ENCODE peak calls at places on chromosome 1, in seven cellular contexts. I, U, C, L, V, Y and O are unnamed samples. For H3K27me3, the result is how much of the 10 kb centered on the place peaks cover.

GRCh38 chr1:205748398-205749093 is 1.4 kb downstream of the NUCKS1 start:
- DNase-seq in I (peak), U (no peak), C (peak), L (no peak), V (peak), Y (peak), O (peak)

GRCh38 chr1:189237008-189237407 is 1240.7 kb downstream of the BRINP3 start:
- DNase-seq in I (no peak), U (no peak), C (no peak), L (no peak), V (no peak), Y (no peak), O (no peak)

GRCh38 chr1:91609571-91609970 is 108.9 kb downstream of the CDC7 start:
- DNase-seq in I (peak), U (no peak), C (peak), L (no peak), V (no peak), Y (no peak), O (peak)

GRCh38 chr1:39575191-39576015 is 1.2 kb downstream of the PABPC4 start:
- DNase-seq in I (peak), U (no peak), C (peak), L (no peak), V (peak), Y (peak), O (no peak)

GRCh38 chr1:169472759-169473158 is 13.0 kb downstream of the SLC19A2 start:
- DNase-seq in I (no peak), U (no peak), C (peak), L (no peak), V (no peak), Y (no peak), O (no peak)

GRCh38 chr1:161421456-161421855 is 53.8 kb upstream of the CFAP126 start:
- DNase-seq in I (no peak), U (no peak), C (no peak), L (no peak), V (no peak), Y (no peak), O (no peak)

GRCh38 chr1:35576061-35576765 is 3.1 kb downstream of the TFAP2E start:
- DNase-seq in I (no peak), U (no peak), C (no peak), L (no peak), V (no peak), Y (peak), O (no peak)

GRCh38 chr1:50978852-50979781 is 9.1 kb downstream of the CDKN2C start:
- DNase-seq in I (no peak), U (no peak), C (no peak), L (no peak), V (peak), Y (no peak), O (no peak)

GRCh38 chr1:31701137-31701736 is 2.6 kb downstream of the COL16A1 start:
- DNase-seq in I (peak), U (peak), C (peak), L (peak), V (peak), Y (no peak), O (peak)

GRCh38 chr1:147599362-147600118 is 58.2 kb downstream of the BCL9 start:
- DNase-seq in I (peak), U (peak), C (peak), L (peak), V (peak), Y (peak), O (peak)

GRCh38 chr1:3695326-3696217 is 43.3 kb downstream of the TP73 start:
- DNase-seq in I (peak), U (peak), C (no peak), L (peak), V (peak), Y (peak), O (no peak)

GRCh38 chr1:216237927-216238550 is 185.2 kb downstream of the USH2A start:
- DNase-seq in I (no peak), U (no peak), C (no peak), L (no peak), V (no peak), Y (no peak), O (no peak)

GRCh38 chr1:205991237-205991636 is 12.0 kb downstream of the RAB7B start:
- DNase-seq in I (no peak), U (no peak), C (peak), L (no peak), V (no peak), Y (no peak), O (peak)

GRCh38 chr1:68128157-68128556 is 77.7 kb upstream of the DIRAS3 start:
- DNase-seq in I (peak), U (no peak), C (peak), L (no peak), V (no peak), Y (no peak), O (no peak)

GRCh38 chr1:32426489-32427255 is 32.4 kb upstream of the BSDC1 start:
- DNase-seq in I (no peak), U (no peak), C (peak), L (no peak), V (peak), Y (peak), O (no peak)

GRCh38 chr1:3306583-3307285 is 147.7 kb upstream of the ARHGEF16 start:
- DNase-seq in I (peak), U (no peak), C (peak), L (no peak), V (no peak), Y (no peak), O (peak)

GRCh38 chr1:111943056-111943455 is 46.4 kb downstream of the KCND3 start:
- DNase-seq in I (no peak), U (no peak), C (no peak), L (no peak), V (no peak), Y (no peak), O (no peak)

GRCh38 chr1:109133815-109134214 is 19.9 kb downstream of the ELAPOR1 start:
- DNase-seq in I (no peak), U (peak), C (no peak), L (no peak), V (peak), Y (no peak), O (no peak)

GRCh38 chr1:24931481-24932221 is 1.6 kb upstream of the RUNX3 start:
- DNase-seq in I (no peak), U (no peak), C (no peak), L (no peak), V (no peak), Y (peak), O (no peak)
- H3K27me3 ChIP-seq in I (under half), U (half or more), C (half or more), L (under half), V (half or more), Y (half or more), O (half or more)

GRCh38 chr1:234711400-234711799 is 101.4 kb upstream of the IRF2BP2 start:
- DNase-seq in I (no peak), U (no peak), C (peak), L (no peak), V (no peak), Y (no peak), O (no peak)

GRCh38 chr1:234708700-234709395 is 98.9 kb upstream of the IRF2BP2 start:
- DNase-seq in I (no peak), U (no peak), C (no peak), L (no peak), V (no peak), Y (no peak), O (no peak)

GRCh38 chr1:234709473-234710279 is 99.7 kb upstream of the IRF2BP2 start:
- DNase-seq in I (no peak), U (no peak), C (no peak), L (no peak), V (peak), Y (no peak), O (no peak)

GRCh38 chr1:234710936-234711335 is 101.0 kb upstream of the IRF2BP2 start:
- DNase-seq in I (no peak), U (no peak), C (no peak), L (no peak), V (no peak), Y (no peak), O (no peak)

GRCh38 chr1:234710381-234710780 is 100.4 kb upstream of the IRF2BP2 start:
- DNase-seq in I (no peak), U (no peak), C (no peak), L (no peak), V (no peak), Y (no peak), O (no peak)
- H3K27ac ChIP-seq in I (no peak), U (no peak), C (no peak), L (no peak), V (no peak), Y (no peak), O (no peak)

DNA sequence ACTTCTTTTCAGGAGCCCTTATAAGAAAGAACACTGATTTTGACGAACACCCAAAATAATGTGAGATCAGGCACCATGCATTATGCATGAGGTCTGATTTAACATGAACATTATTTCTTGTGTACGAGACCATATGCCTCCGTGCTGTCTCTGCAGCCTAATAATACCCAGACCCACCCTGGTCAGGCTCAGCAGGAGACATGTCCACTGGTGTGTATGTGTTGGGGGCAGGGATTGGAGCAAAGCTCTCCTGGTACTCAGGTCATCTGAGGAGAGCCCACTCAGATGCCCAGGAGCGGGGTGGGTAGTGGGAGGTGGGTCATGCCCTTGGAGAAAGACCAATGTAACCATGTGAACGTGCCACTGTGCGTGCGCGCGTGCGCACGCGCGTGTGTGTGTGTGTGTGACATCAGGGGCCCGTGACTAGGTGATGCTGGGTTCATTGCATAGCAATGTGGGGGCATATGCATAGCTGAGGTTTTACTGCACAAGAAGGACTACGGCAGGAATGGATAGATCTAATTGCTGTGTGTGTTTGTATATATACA is 7.1 kb downstream of the POU3F1 start:
- DNase-seq in I (no peak), U (no peak), C (no peak), L (no peak), V (no peak), Y (no peak), O (no peak)
- H3K27me3 ChIP-seq in I (under half), U (under half), C (under half), L (under half), V (under half), Y (under half), O (under half)

DNA sequence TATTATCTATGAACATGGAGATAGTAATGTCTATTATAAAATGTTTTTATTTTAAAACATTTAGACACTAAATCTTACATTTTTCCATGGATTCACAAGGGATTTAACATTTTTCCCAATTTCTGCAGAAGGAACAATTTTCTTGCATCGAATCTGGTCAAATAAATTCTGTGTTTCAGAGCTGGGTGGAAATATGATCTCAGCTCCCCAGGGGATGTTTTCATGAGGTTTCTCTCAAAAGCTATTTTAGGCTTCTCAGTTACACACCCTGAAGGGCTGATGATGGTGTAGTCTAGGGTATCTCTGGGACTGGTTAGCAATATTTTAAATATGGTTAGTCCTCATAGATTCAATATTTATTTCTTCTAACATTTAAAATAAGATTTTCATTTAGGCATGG is 69.5 kb upstream of the WARS2 start:
- DNase-seq in I (peak), U (no peak), C (no peak), L (no peak), V (no peak), Y (no peak), O (no peak)
- H3K27ac ChIP-seq in I (no peak), U (no peak), C (no peak), L (no peak), V (no peak), Y (no peak), O (no peak)

GRCh38 chr1:43477716-43478115 is 24.0 kb upstream of the HYI start:
- DNase-seq in I (no peak), U (no peak), C (no peak), L (no peak), V (no peak), Y (no peak), O (no peak)
- H3K27me3 ChIP-seq in I (under half), U (under half), C (under half), L (under half), V (under half), Y (under half), O (under half)

GRCh38 chr1:184533915-184534314 is 147.1 kb downstream of the C1orf21 start:
- DNase-seq in I (no peak), U (no peak), C (no peak), L (no peak), V (no peak), Y (no peak), O (no peak)
- H3K27ac ChIP-seq in I (no peak), U (no peak), C (no peak), L (no peak), V (no peak), Y (no peak), O (no peak)

GRCh38 chr1:17120962-17121837 is 1.9 kb upstream of the PADI2 start:
- DNase-seq in I (peak), U (no peak), C (peak), L (no peak), V (peak), Y (peak), O (no peak)
- H3K27me3 ChIP-seq in I (under half), U (under half), C (under half), L (under half), V (under half), Y (under half), O (under half)